ENCODE peak calls at places on chromosomes 16 and 17, in seven cellular contexts. H, I, R, W, D, E and O are unnamed samples.

GRCh38 chr16:71431176-71431575 is 10.7 kb downstream of the TLE7 start:
- DNase-seq in R (no peak), D (no peak), I (no peak), H (no peak), W (no peak), E (no peak), O (no peak)

GRCh38 chr17:36936455-36936934 is 780 bp upstream of the LHX1 start:
- DNase-seq in H (peak), W (no peak), D (no peak), E (no peak), I (no peak), R (no peak), O (no peak)

GRCh38 chr16:30797670-30798309 is 10.8 kb upstream of the ZNF629 start:
- DNase-seq in E (peak), I (no peak), R (peak), H (no peak), D (no peak), W (no peak), O (no peak)

GRCh38 chr17:47776330-47777197 is 43.5 kb downstream of the TBX21 start:
- DNase-seq in D (no peak), H (no peak), E (no peak), I (peak), R (peak), W (no peak), O (peak)

GRCh38 chr17:83079766-83080616 is 582 bp downstream of the METRNL start:
- DNase-seq in R (no peak), H (no peak), D (no peak), E (no peak), W (no peak), I (peak), O (no peak)

GRCh38 chr17:11608396-11608795 is 10.1 kb downstream of the DNAH9 start:
- DNase-seq in D (no peak), W (peak), E (peak), H (no peak), I (no peak), R (no peak), O (peak)

GRCh38 chr17:72056727-72057290 is 64.0 kb upstream of the SOX9 start:
- DNase-seq in D (no peak), H (no peak), E (no peak), W (no peak), I (no peak), R (no peak), O (no peak)

GRCh38 chr16:85347213-85347591 is 234.9 kb upstream of the CIBAR2 start:
- DNase-seq in E (no peak), D (no peak), W (no peak), I (no peak), H (no peak), R (peak), O (peak)

GRCh38 chr17:82871056-82871775 is 31.4 kb upstream of the ZNF750 start:
- DNase-seq in E (peak), I (no peak), W (peak), R (peak), H (peak), D (no peak), O (no peak)

GRCh38 chr17:8147805-8148404 is 4.3 kb downstream of the PER1 start:
- DNase-seq in I (no peak), R (peak), E (peak), D (no peak), H (no peak), W (no peak), O (no peak)

GRCh38 chr17:33701910-33702309 is 408.8 kb upstream of the ASIC2 start:
- DNase-seq in D (no peak), R (no peak), E (no peak), I (no peak), H (no peak), W (no peak), O (no peak)

GRCh38 chr17:3770471-3770870 is 30.5 kb downstream of the ITGAE start:
- DNase-seq in H (no peak), W (no peak), E (no peak), D (no peak), I (peak), R (peak), O (no peak)

GRCh38 chr17:38579934-38580333 is 25.8 kb downstream of the SRCIN1 start:
- DNase-seq in E (no peak), D (no peak), R (no peak), I (no peak), H (no peak), W (peak), O (no peak)

GRCh38 chr16:55471448-55472097 is 7.4 kb upstream of the MMP2 start:
- DNase-seq in W (no peak), D (no peak), H (no peak), R (no peak), I (no peak), E (no peak), O (peak)

GRCh38 chr17:69607162-69607834 is 192.8 kb downstream of the MAP2K6 start:
- DNase-seq in H (peak), I (no peak), E (peak), W (peak), R (peak), D (no peak), O (peak)

GRCh38 chr17:50101346-50102163 is 6.4 kb downstream of the PDK2 start:
- DNase-seq in D (no peak), W (peak), I (no peak), R (peak), H (peak), E (peak), O (no peak)

GRCh38 chr16:4306439-4307214 is 9.2 kb upstream of the GLIS2 start:
- DNase-seq in W (no peak), R (peak), I (peak), D (no peak), H (no peak), E (no peak), O (no peak)

GRCh38 chr16:86755571-86756006 is 177.2 kb downstream of the FOXL1 start:
- DNase-seq in D (no peak), W (peak), E (peak), R (no peak), I (no peak), H (peak), O (no peak)

GRCh38 chr17:1713878-1714487 is 3.8 kb upstream of the TLCD2 start:
- DNase-seq in R (no peak), D (no peak), I (no peak), W (no peak), E (peak), H (peak), O (peak)

GRCh38 chr16:8675183-8676159 is 1.1 kb downstream of the ABAT start:
- DNase-seq in D (no peak), R (no peak), I (peak), W (peak), E (no peak), H (no peak), O (peak)

GRCh38 chr17:7883781-7884386 is 4.7 kb upstream of the CHD3 start:
- DNase-seq in W (no peak), H (no peak), E (no peak), I (peak), D (no peak), R (no peak), O (peak)

GRCh38 chr16:85303354-85303883 is 191.1 kb upstream of the CIBAR2 start:
- DNase-seq in I (peak), W (peak), E (peak), H (peak), D (no peak), R (no peak), O (no peak)

GRCh38 chr16:67284699-67285646 is 5.6 kb downstream of the PLEKHG4 start:
- DNase-seq in I (no peak), E (peak), R (peak), D (no peak), W (peak), H (peak), O (no peak)

GRCh38 chr16:17238285-17239028 is 232.3 kb downstream of the XYLT1 start:
- DNase-seq in I (no peak), D (no peak), W (no peak), E (no peak), R (no peak), H (no peak), O (no peak)

GRCh38 chr16:56970934-56971767 is 9.4 kb downstream of the CETP start:
- DNase-seq in R (no peak), I (peak), D (no peak), W (no peak), E (no peak), H (peak), O (no peak)

GRCh38 chr16:56340864-56341365 is 84.4 kb downstream of the AMFR start:
- DNase-seq in D (no peak), R (peak), W (no peak), E (peak), H (no peak), I (no peak), O (no peak)

GRCh38 chr17:37546242-37546641 is 56.6 kb downstream of the DUSP14 start:
- DNase-seq in I (no peak), H (no peak), E (no peak), R (no peak), D (no peak), W (no peak), O (no peak)

GRCh38 chr16:86520317-86521210 is 10.2 kb downstream of the FOXF1 start:
- DNase-seq in W (no peak), E (peak), R (peak), D (no peak), H (peak), I (no peak), O (no peak)

GRCh38 chr17:49315551-49315951 is 46.5 kb downstream of the ZNF652 start:
- DNase-seq in D (peak), R (no peak), E (peak), I (peak), W (peak), H (peak), O (peak)

GRCh38 chr17:19762515-19762961 is 14.4 kb upstream of the ALDH3A1 start:
- DNase-seq in D (no peak), H (peak), W (no peak), R (peak), E (peak), I (peak), O (peak)

GRCh38 chr17:57424777-57425188 is 168.5 kb downstream of the MSI2 start:
- DNase-seq in I (no peak), W (no peak), H (no peak), E (no peak), R (no peak), D (no peak), O (peak)

GRCh38 chr17:35171834-35172233 is 22.4 kb downstream of the SLC35G3 start:
- DNase-seq in D (no peak), W (no peak), H (no peak), R (no peak), E (no peak), I (no peak), O (no peak)

GRCh38 chr17:75459246-75459589 is 2.8 kb downstream of the TMEM94 start:
- DNase-seq in I (no peak), D (no peak), E (no peak), H (no peak), W (no peak), R (no peak), O (no peak)
- H3K27ac ChIP-seq in I (peak), D (peak), E (peak), H (peak), W (peak), R (peak), O (no peak)

GRCh38 chr16:12515346-12515745 is 288.3 kb downstream of the CPPED1 start:
- DNase-seq in R (no peak), E (no peak), W (no peak), I (no peak), H (no peak), D (no peak), O (no peak)

GRCh38 chr16:12517310-12517694 is 286.4 kb downstream of the CPPED1 start:
- DNase-seq in R (no peak), I (no peak), D (no peak), H (no peak), W (no peak), E (no peak), O (no peak)

GRCh38 chr16:12513791-12514175 is 289.9 kb downstream of the CPPED1 start:
- DNase-seq in E (no peak), I (no peak), W (no peak), H (no peak), D (no peak), R (no peak), O (no peak)

GRCh38 chr16:12516621-12517309 is 286.9 kb downstream of the CPPED1 start:
- DNase-seq in R (peak), W (no peak), I (no peak), H (no peak), E (no peak), D (no peak), O (no peak)

DNA sequence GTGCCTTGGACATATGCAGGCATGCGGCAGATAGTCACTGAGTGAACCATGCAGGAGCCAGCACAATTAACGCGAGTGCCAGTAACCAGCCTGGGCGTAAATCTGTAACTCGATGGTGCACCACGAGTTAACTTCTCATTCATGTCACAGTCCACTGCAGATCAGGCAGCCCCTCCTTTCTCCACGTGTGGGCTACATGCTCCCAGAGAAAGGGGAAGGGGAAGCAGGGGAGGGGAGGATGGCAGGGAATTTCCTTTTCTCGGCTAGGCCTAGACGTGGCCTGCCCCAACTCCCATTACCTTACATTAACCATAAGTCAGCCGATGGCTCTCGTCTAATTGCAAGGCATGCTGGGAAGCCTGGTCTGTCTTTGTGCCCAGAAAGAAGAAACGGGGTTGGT is 287.9 kb downstream of the CPPED1 start:
- DNase-seq in W (no peak), D (no peak), H (no peak), E (no peak), R (no peak), I (no peak), O (no peak)
- H3K27ac ChIP-seq in W (no peak), D (no peak), H (no peak), E (no peak), R (no peak), I (no peak), O (no peak)

GRCh38 chr17:78872486-78872885 is 30.5 kb downstream of the CEP295NL start:
- DNase-seq in E (no peak), W (no peak), H (no peak), I (no peak), R (no peak), D (no peak), O (no peak)
- H3K27ac ChIP-seq in E (no peak), W (no peak), H (no peak), I (no peak), R (no peak), D (no peak), O (no peak)

DNA sequence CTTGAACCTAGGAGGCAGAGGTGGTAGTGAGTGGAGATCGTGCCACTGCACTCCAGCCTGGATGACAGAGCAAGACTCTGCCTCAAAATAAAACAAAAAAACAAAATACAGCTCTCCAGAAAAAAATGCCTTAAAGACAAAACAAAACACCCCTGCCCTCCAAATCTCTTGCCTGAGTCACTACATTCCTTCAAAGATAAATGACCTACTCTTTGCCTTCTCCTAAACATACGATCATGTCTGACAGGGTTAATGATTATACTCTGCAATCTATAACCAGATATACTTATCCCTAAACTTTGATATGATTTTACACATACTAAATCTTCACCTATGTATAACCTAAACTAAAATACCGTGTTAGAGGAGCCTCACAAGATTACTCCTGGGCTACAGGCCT is 1.4 kb upstream of the SETD6 start:
- DNase-seq in I (no peak), R (no peak), H (no peak), E (no peak), D (no peak), W (no peak), O (no peak)
- H3K27ac ChIP-seq in I (no peak), R (no peak), H (peak), E (no peak), D (no peak), W (no peak), O (no peak)

GRCh38 chr16:89024546-89024945 is 47.5 kb upstream of the CBFA2T3 start:
- DNase-seq in R (no peak), W (no peak), I (no peak), H (no peak), D (no peak), E (peak), O (no peak)

GRCh38 chr16:89025636-89026035 is 48.6 kb upstream of the CBFA2T3 start:
- DNase-seq in D (no peak), H (no peak), R (no peak), W (no peak), E (no peak), I (no peak), O (no peak)

GRCh38 chr16:89026121-89026612 is 49.2 kb upstream of the CBFA2T3 start:
- DNase-seq in R (no peak), D (no peak), E (no peak), H (no peak), W (no peak), I (peak), O (no peak)

GRCh38 chr16:89023621-89024511 is 46.9 kb upstream of the CBFA2T3 start:
- DNase-seq in I (no peak), W (no peak), E (peak), H (no peak), R (peak), D (no peak), O (no peak)

GRCh38 chr16:89027281-89027680 is 50.3 kb upstream of the CBFA2T3 start:
- DNase-seq in H (no peak), R (no peak), D (no peak), I (no peak), E (no peak), W (no peak), O (no peak)
- H3K27ac ChIP-seq in H (no peak), R (no peak), D (no peak), I (no peak), E (no peak), W (no peak), O (no peak)

GRCh38 chr17:63278731-63279442 is 167.2 kb downstream of the CYB561 start:
- DNase-seq in I (no peak), R (no peak), D (no peak), H (no peak), W (no peak), E (no peak), O (no peak)

GRCh38 chr17:63282455-63282854 is 163.7 kb downstream of the CYB561 start:
- DNase-seq in D (no peak), W (no peak), E (no peak), H (no peak), R (no peak), I (no peak), O (no peak)

GRCh38 chr17:63276821-63277220 is 169.3 kb downstream of the CYB561 start:
- DNase-seq in D (no peak), E (no peak), R (no peak), W (no peak), I (no peak), H (no peak), O (no peak)

GRCh38 chr17:63277629-63278028 is 168.5 kb downstream of the CYB561 start:
- DNase-seq in E (no peak), H (no peak), D (no peak), W (no peak), I (no peak), R (no peak), O (no peak)

GRCh38 chr17:63279498-63280230 is 166.4 kb downstream of the CYB561 start:
- DNase-seq in H (no peak), R (no peak), D (no peak), E (no peak), I (no peak), W (no peak), O (no peak)
- H3K27ac ChIP-seq in H (no peak), R (no peak), D (no peak), E (no peak), I (no peak), W (peak), O (no peak)

GRCh38 chr17:17019891-17020456 is 22.3 kb upstream of the MPRIP start:
- DNase-seq in D (no peak), E (no peak), W (no peak), I (no peak), H (peak), R (peak), O (no peak)

GRCh38 chr17:17019430-17019762 is 22.9 kb upstream of the MPRIP start:
- DNase-seq in D (no peak), R (no peak), E (no peak), H (no peak), I (no peak), W (no peak), O (no peak)

GRCh38 chr17:17022011-17022800 is 20.1 kb upstream of the MPRIP start:
- DNase-seq in W (no peak), D (no peak), E (no peak), H (peak), R (peak), I (no peak), O (no peak)

GRCh38 chr17:17021194-17021863 is 20.9 kb upstream of the MPRIP start:
- DNase-seq in D (no peak), E (peak), R (peak), I (no peak), W (peak), H (peak), O (peak)

GRCh38 chr17:17020821-17021193 is 21.4 kb upstream of the MPRIP start:
- DNase-seq in H (no peak), E (no peak), D (no peak), R (peak), I (no peak), W (no peak), O (no peak)
- H3K27ac ChIP-seq in H (no peak), E (peak), D (no peak), R (peak), I (no peak), W (peak), O (peak)

GRCh38 chr16:68289621-68290329 is 21.0 kb downstream of the SLC7A6OS start:
- DNase-seq in W (no peak), H (no peak), E (no peak), I (no peak), D (no peak), R (no peak), O (peak)
- H3K27ac ChIP-seq in W (peak), H (peak), E (peak), I (peak), D (no peak), R (peak), O (peak)

GRCh38 chr17:73305845-73306836 is 5.7 kb downstream of the CDC42EP4 start:
- DNase-seq in I (no peak), W (no peak), R (no peak), H (no peak), D (no peak), E (no peak), O (no peak)
- H3K27ac ChIP-seq in I (peak), W (peak), R (peak), H (peak), D (peak), E (peak), O (peak)